ENCODE peak calls at places on chromosomes 1 and 21, in five cellular contexts. One of them, this sample, is unnamed.

GRCh38 chr1:228107636-228108035 is 1.5 kb downstream of the MRPL55 start:
- DNase-seq in T-helper 1 cell: no peak
- DNase-seq in astrocyte of the spinal cord: no peak
- DNase-seq in activated naive CD8-positive, alpha-beta T cell treated with anti-CD3 and anti-CD28 coated beads, Interleukin-2, amount 50 U/mL, for 24 hours: no peak
- DNase-seq in RWPE1: no peak
- DNase-seq in this sample: no peak

GRCh38 chr1:221718391-221719277 is 23.3 kb downstream of the DUSP10 start:
- DNase-seq in T-helper 1 cell: no peak
- DNase-seq in astrocyte of the spinal cord: peak; percentile 85
- DNase-seq in activated naive CD8-positive, alpha-beta T cell treated with anti-CD3 and anti-CD28 coated beads, Interleukin-2, amount 50 U/mL, for 24 hours: no peak
- DNase-seq in RWPE1: no peak
- DNase-seq in this sample: no peak

GRCh38 chr1:154749078-154749760 is 120.9 kb downstream of the KCNN3 start:
- DNase-seq in T-helper 1 cell: no peak
- DNase-seq in astrocyte of the spinal cord: peak; percentile 36
- DNase-seq in activated naive CD8-positive, alpha-beta T cell treated with anti-CD3 and anti-CD28 coated beads, Interleukin-2, amount 50 U/mL, for 24 hours: peak; percentile 67
- DNase-seq in RWPE1: no peak
- DNase-seq in this sample: no peak

GRCh38 chr1:208179303-208179702 is 64.9 kb downstream of the PLXNA2 start:
- DNase-seq in T-helper 1 cell: no peak
- DNase-seq in astrocyte of the spinal cord: no peak
- DNase-seq in activated naive CD8-positive, alpha-beta T cell treated with anti-CD3 and anti-CD28 coated beads, Interleukin-2, amount 50 U/mL, for 24 hours: no peak
- DNase-seq in RWPE1: no peak
- DNase-seq in this sample: no peak

GRCh38 chr1:191026828-191027227 is 549.2 kb upstream of the BRINP3 start:
- DNase-seq in T-helper 1 cell: no peak
- DNase-seq in astrocyte of the spinal cord: no peak
- DNase-seq in activated naive CD8-positive, alpha-beta T cell treated with anti-CD3 and anti-CD28 coated beads, Interleukin-2, amount 50 U/mL, for 24 hours: no peak
- DNase-seq in RWPE1: no peak
- DNase-seq in this sample: no peak

GRCh38 chr1:22500476-22500875 is 48.8 kb downstream of the ZBTB40 start:
- DNase-seq in T-helper 1 cell: no peak
- DNase-seq in astrocyte of the spinal cord: peak; percentile 68
- DNase-seq in activated naive CD8-positive, alpha-beta T cell treated with anti-CD3 and anti-CD28 coated beads, Interleukin-2, amount 50 U/mL, for 24 hours: no peak
- DNase-seq in RWPE1: peak; percentile 73
- DNase-seq in this sample: no peak

GRCh38 chr1:89603651-89604413 is 29.1 kb upstream of the LRRC8C start:
- DNase-seq in T-helper 1 cell: no peak
- DNase-seq in astrocyte of the spinal cord: no peak
- DNase-seq in activated naive CD8-positive, alpha-beta T cell treated with anti-CD3 and anti-CD28 coated beads, Interleukin-2, amount 50 U/mL, for 24 hours: peak; percentile 56
- DNase-seq in RWPE1: peak; percentile 23
- DNase-seq in this sample: no peak

GRCh38 chr21:42051788-42052187 is 19.3 kb upstream of the UMODL1 start:
- DNase-seq in T-helper 1 cell: no peak
- DNase-seq in astrocyte of the spinal cord: no peak
- DNase-seq in activated naive CD8-positive, alpha-beta T cell treated with anti-CD3 and anti-CD28 coated beads, Interleukin-2, amount 50 U/mL, for 24 hours: no peak
- DNase-seq in RWPE1: no peak
- DNase-seq in this sample: no peak

GRCh38 chr1:153534933-153535663 is 693 bp downstream of the S100A6 start:
- DNase-seq in T-helper 1 cell: no peak
- DNase-seq in astrocyte of the spinal cord: peak; percentile 34
- DNase-seq in activated naive CD8-positive, alpha-beta T cell treated with anti-CD3 and anti-CD28 coated beads, Interleukin-2, amount 50 U/mL, for 24 hours: peak; percentile 48
- DNase-seq in RWPE1: no peak
- DNase-seq in this sample: no peak

GRCh38 chr1:224333309-224333926 is 3.4 kb upstream of the NVL start:
- DNase-seq in T-helper 1 cell: no peak
- DNase-seq in astrocyte of the spinal cord: peak; percentile 73
- DNase-seq in activated naive CD8-positive, alpha-beta T cell treated with anti-CD3 and anti-CD28 coated beads, Interleukin-2, amount 50 U/mL, for 24 hours: no peak
- DNase-seq in RWPE1: peak; percentile 46
- DNase-seq in this sample: no peak

GRCh38 chr1:45971922-45972321 is 160.5 kb downstream of the PIK3R3 start:
- DNase-seq in T-helper 1 cell: no peak
- DNase-seq in astrocyte of the spinal cord: no peak
- DNase-seq in activated naive CD8-positive, alpha-beta T cell treated with anti-CD3 and anti-CD28 coated beads, Interleukin-2, amount 50 U/mL, for 24 hours: no peak
- DNase-seq in RWPE1: no peak
- DNase-seq in this sample: no peak

GRCh38 chr1:202105571-202106339 is 17.0 kb upstream of the GPR37L1 start:
- DNase-seq in T-helper 1 cell: no peak
- DNase-seq in astrocyte of the spinal cord: peak; percentile 61
- DNase-seq in activated naive CD8-positive, alpha-beta T cell treated with anti-CD3 and anti-CD28 coated beads, Interleukin-2, amount 50 U/mL, for 24 hours: no peak
- DNase-seq in RWPE1: peak; percentile 73
- DNase-seq in this sample: no peak

GRCh38 chr1:179911812-179912211 is 29.7 kb downstream of the TOR1AIP1 start:
- DNase-seq in T-helper 1 cell: no peak
- DNase-seq in astrocyte of the spinal cord: no peak
- DNase-seq in activated naive CD8-positive, alpha-beta T cell treated with anti-CD3 and anti-CD28 coated beads, Interleukin-2, amount 50 U/mL, for 24 hours: no peak
- DNase-seq in RWPE1: no peak
- DNase-seq in this sample: no peak

GRCh38 chr1:22176258-22176657 is 33.4 kb upstream of the WNT4 start:
- DNase-seq in T-helper 1 cell: no peak
- DNase-seq in astrocyte of the spinal cord: no peak
- DNase-seq in activated naive CD8-positive, alpha-beta T cell treated with anti-CD3 and anti-CD28 coated beads, Interleukin-2, amount 50 U/mL, for 24 hours: peak; percentile 31
- DNase-seq in RWPE1: no peak
- DNase-seq in this sample: peak; percentile 31

GRCh38 chr1:27349784-27350672 is 8.2 kb downstream of the SYTL1 start:
- DNase-seq in T-helper 1 cell: no peak
- DNase-seq in astrocyte of the spinal cord: peak; percentile 59
- DNase-seq in activated naive CD8-positive, alpha-beta T cell treated with anti-CD3 and anti-CD28 coated beads, Interleukin-2, amount 50 U/mL, for 24 hours: no peak
- DNase-seq in RWPE1: no peak
- DNase-seq in this sample: no peak